ENCODE peak calls at places on chromosomes 1 and 21, in five cellular contexts. T is OCI-LY7, R is SK-N-SH, P is GM23338, Q is HCT116. S is an unnamed sample.

GRCh38 chr1:166947398-166948043 is 27.8 kb downstream of the ILDR2 start:
- DNase-seq in Q (no peak), P (peak; percentile 73), R (peak; percentile 76), T (no peak), S (no peak)

GRCh38 chr1:12172042-12172851 is 5.5 kb downstream of the TNFRSF1B start:
- DNase-seq in R (no peak), Q (no peak), T (no peak), P (no peak), S (no peak)

GRCh38 chr1:218368686-218369085 is 23.6 kb downstream of the TGFB2 start:
- DNase-seq in T (no peak), R (no peak), P (no peak), Q (no peak), S (no peak)

GRCh38 chr1:43419627-43420425 is 30.1 kb downstream of the SZT2 start:
- DNase-seq in P (no peak), T (no peak), Q (no peak), R (no peak), S (no peak)

GRCh38 chr1:177585492-177586220 is 384.2 kb downstream of the SEC16B start:
- DNase-seq in P (no peak), T (no peak), R (no peak), Q (no peak), S (peak; percentile 87)

GRCh38 chr1:182809414-182809957 is 19.9 kb downstream of the NPL start:
- DNase-seq in T (no peak), Q (no peak), R (no peak), P (no peak), S (peak; percentile 15)

GRCh38 chr1:4061521-4062031 is 161.5 kb upstream of the C1orf174 start:
- DNase-seq in P (no peak), Q (no peak), R (no peak), T (no peak), S (no peak)

GRCh38 chr1:97499667-97500066 is 421.2 kb downstream of the DPYD start:
- DNase-seq in T (no peak), P (no peak), R (no peak), Q (no peak), S (no peak)

GRCh38 chr1:209607102-209607794 is 23.7 kb downstream of the CAMK1G start:
- DNase-seq in T (no peak), R (no peak), Q (no peak), P (no peak), S (peak; percentile 80)

GRCh38 chr21:45818904-45819285 is 162.7 kb upstream of the COL6A1 start:
- DNase-seq in R (no peak), T (no peak), Q (no peak), P (no peak), S (peak; percentile 65)

GRCh38 chr21:38284221-38284620 is 27.4 kb downstream of the KCNJ15 start:
- DNase-seq in P (no peak), Q (no peak), R (no peak), T (no peak), S (no peak)

GRCh38 chr1:12433323-12434053 is 184.5 kb downstream of the DHRS3 start:
- DNase-seq in R (peak; percentile 42), Q (peak; percentile 22), T (no peak), P (peak; percentile 56), S (peak; percentile 3)

GRCh38 chr1:159938905-159939587 is 6.4 kb downstream of the IGSF9 start:
- DNase-seq in P (no peak), Q (no peak), R (no peak), T (no peak), S (no peak)

GRCh38 chr1:173048629-173049326 is 2.0 kb downstream of the TNFSF18 start:
- DNase-seq in P (no peak), Q (no peak), R (no peak), T (no peak), S (peak; percentile 98)

GRCh38 chr1:67399594-67399993 is 30.6 kb downstream of the SERBP1 start:
- DNase-seq in T (no peak), P (no peak), R (no peak), Q (no peak), S (no peak)

GRCh38 chr1:222620566-222620965 is 2.7 kb downstream of the MIA3 start:
- DNase-seq in Q (no peak), P (no peak), T (no peak), R (no peak), S (no peak)

GRCh38 chr1:107669996-107670395 is 295.0 kb downstream of the VAV3 start:
- DNase-seq in R (peak; percentile 6), T (no peak), Q (no peak), P (no peak), S (peak; percentile 68)

GRCh38 chr1:179591592-179592580 is at the start of gene TDRD5:
- DNase-seq in R (peak; percentile 86), T (no peak), Q (no peak), P (peak; percentile 88), S (no peak)

GRCh38 chr1:96087719-96088118 is 633.9 kb upstream of the PTBP2 start:
- DNase-seq in R (no peak), T (no peak), P (no peak), Q (no peak), S (no peak)

GRCh38 chr21:42098957-42099547 is 27.9 kb downstream of the UMODL1 start:
- DNase-seq in Q (no peak), P (no peak), T (no peak), R (no peak), S (no peak)

GRCh38 chr1:7401814-7402547 is 369.1 kb upstream of the VAMP3 start:
- DNase-seq in Q (peak; percentile 97), R (peak; percentile 22), T (no peak), P (peak; percentile 36), S (peak; percentile 95)

GRCh38 chr1:22121421-22121911 is 21.4 kb downstream of the WNT4 start:
- DNase-seq in T (no peak), R (peak; percentile 81), Q (no peak), P (peak; percentile 50), S (no peak)

GRCh38 chr1:175200626-175201025 is 8.1 kb upstream of the KIAA0040 start:
- DNase-seq in P (no peak), T (no peak), Q (no peak), R (no peak), S (no peak)

GRCh38 chr1:225427249-225428065 is at the start of gene LBR:
- DNase-seq in T (no peak), Q (no peak), P (peak; percentile 77), R (peak; percentile 85), S (peak; percentile 43)

GRCh38 chr1:91876040-91876470 is 9.9 kb downstream of the TGFBR3 start:
- DNase-seq in Q (no peak), P (no peak), R (no peak), T (no peak), S (no peak)

GRCh38 chr1:237043846-237044636 is 2.1 kb downstream of the RYR2 start:
- DNase-seq in P (peak; percentile 51), Q (no peak), R (peak; percentile 12), T (no peak), S (no peak)

GRCh38 chr1:181508486-181509165 is 25.3 kb downstream of the CACNA1E start:
- DNase-seq in P (no peak), T (no peak), Q (no peak), R (no peak), S (no peak)

GRCh38 chr1:181152892-181153633 is 64.6 kb downstream of the IER5 start:
- DNase-seq in T (peak; percentile 62), Q (no peak), R (peak; percentile 68), P (peak; percentile 62), S (no peak)

GRCh38 chr1:116390195-116390594 is 17.2 kb downstream of the ATP1A1 start:
- DNase-seq in P (no peak), R (no peak), Q (no peak), T (no peak), S (no peak)

GRCh38 chr1:177230228-177231016 is 59.7 kb downstream of the BRINP2 start:
- DNase-seq in R (no peak), P (no peak), Q (no peak), T (no peak), S (no peak)

GRCh38 chr1:9249534-9250335 is 15.2 kb downstream of the H6PD start:
- DNase-seq in T (peak; percentile 34), Q (no peak), P (peak; percentile 85), R (peak; percentile 76), S (peak; percentile 43)

DNA sequence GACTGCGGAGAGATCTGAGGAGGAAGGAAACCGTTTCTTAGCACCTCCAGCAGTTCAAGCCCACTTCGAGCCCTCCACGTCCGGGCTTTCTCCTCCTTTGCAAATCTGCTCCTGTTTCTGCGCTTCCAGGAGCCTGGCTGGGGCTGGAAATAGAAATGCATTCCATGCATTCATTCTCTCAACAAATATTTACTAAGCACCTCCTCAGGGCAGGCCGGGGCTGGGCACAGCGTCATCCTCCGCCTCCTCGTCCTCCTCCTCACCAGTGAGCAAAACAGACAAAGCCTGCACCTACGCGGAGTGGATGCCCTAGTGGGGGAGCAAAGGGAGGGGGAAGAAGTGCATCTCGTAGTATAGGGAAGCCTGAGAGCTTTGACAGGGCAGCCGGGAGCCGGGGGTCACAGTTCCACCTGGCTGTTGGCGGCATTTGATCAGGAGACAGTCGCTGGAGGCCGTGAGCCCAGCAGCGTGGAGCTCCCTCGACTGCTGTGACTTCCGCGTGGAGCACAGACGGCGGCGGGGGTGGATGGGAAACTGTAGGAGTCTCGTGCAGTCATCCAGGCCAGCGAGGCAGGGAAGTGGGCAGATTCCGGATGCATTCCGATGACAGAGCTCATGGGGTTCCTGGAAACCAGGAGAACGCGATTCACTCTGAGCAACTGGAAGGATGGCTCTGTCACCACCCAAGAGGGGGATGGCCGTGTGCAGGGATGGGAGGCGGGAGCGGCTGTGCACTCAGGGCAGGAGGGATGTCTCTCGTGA is 93.4 kb downstream of the SIK1 start:
- DNase-seq in R (no peak), Q (no peak), T (no peak), P (peak; percentile 63), S (peak; percentile 95)
- H3K4me3 ChIP-seq in R (no peak overlapping the region), Q (no peak overlapping the region), T (no peak overlapping the region), P (no peak overlapping the region), S (peak overlapping the region; percentile 62)

GRCh38 chr1:26517766-26518049 is 11.9 kb upstream of the RPS6KA1 start:
- DNase-seq in Q (no peak), P (no peak), R (no peak), T (no peak), S (no peak)
- TF ChIP-seq EZH2phosphoT487 in Q (no peak), P (no peak), R (no peak), T (no peak), S (no peak)

GRCh38 chr1:53688703-53689102 is 50.3 kb downstream of the GLIS1 start:
- DNase-seq in Q (no peak), P (no peak), R (no peak), T (peak; percentile 11), S (peak; percentile 36)
- TF ChIP-seq CTCF in Q (peak; percentile 41), P (no peak), R (peak; percentile 19), T (peak; percentile 57), S (peak; percentile 47)

DNA sequence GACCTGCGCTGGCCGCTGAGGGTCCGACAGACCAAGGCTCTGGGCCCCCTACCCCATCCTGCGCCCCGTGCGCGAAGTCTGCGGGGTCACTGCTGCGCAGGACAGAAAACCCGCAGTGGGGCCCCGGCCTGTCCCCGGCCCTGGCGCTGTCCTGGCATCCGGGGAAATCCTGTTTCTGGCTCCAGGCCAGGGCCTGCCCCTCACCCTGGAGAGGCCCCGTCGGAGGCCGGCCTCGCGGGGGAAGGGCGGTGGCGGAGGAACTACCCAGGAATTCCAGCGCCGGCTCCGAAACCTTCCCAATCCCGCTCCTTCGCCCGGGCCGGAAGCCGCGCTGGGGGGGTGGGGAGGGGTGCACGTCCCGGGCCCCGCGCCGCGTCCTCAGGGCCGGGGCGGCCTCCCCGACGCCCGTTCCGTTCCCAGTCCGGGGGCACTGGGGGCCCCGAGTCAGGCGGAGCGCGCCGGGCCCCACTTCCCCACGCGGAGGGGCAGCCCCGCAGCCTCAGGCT is 77.0 kb downstream of the MORN1 start:
- DNase-seq in T (no peak), R (peak; percentile 93), P (peak; percentile 94), Q (no peak), S (peak; percentile 59)
- H3K4me3 ChIP-seq in T (no peak overlapping the region), R (peak overlapping the region; percentile 50), P (peak overlapping the region; percentile 49), Q (peak overlapping the region; percentile 53), S (peak overlapping the region; percentile 65)

S was measured in PC-3.